ENCODE peak calls at places on chromosome 3, in seven cellular contexts. P is NCI-H1436, N is GM03348, G is endothelial cell, C is dermis blood vessel endothelial cell, O is left colon, Q is GM12892. A is an unnamed sample.

GRCh38 chr3:168341192-168341816 is 245.6 kb upstream of the GOLIM4 start:
- DNase-seq in P (no peak), N (peak; percentile 40), G (no peak), C (no peak), O (no peak), Q (no peak), A (no peak)

GRCh38 chr3:158788446-158788845 is 13.4 kb upstream of the MFSD1 start:
- DNase-seq in P (no peak), N (no peak), G (no peak), C (peak; percentile 19), O (no peak), Q (no peak), A (no peak)

GRCh38 chr3:113275876-113276580 is 64.7 kb downstream of the BOC start:
- DNase-seq in P (no peak), N (peak; percentile 73), G (no peak), C (no peak), O (no peak), Q (peak; percentile 53), A (peak; percentile 63)

GRCh38 chr3:159762238-159762637 is 226.4 kb upstream of the IL12A start:
- DNase-seq in P (no peak), N (peak; percentile 78), G (no peak), C (no peak), O (no peak), Q (no peak), A (no peak)

GRCh38 chr3:187021748-187022402 is 91.5 kb downstream of the ST6GAL1 start:
- DNase-seq in P (peak; percentile 16), N (no peak), G (no peak), C (no peak), O (no peak), Q (no peak), A (no peak)

GRCh38 chr3:64647825-64648224 is 40.0 kb downstream of the ADAMTS9 start:
- DNase-seq in P (no peak), N (no peak), G (no peak), C (no peak), O (no peak), Q (no peak), A (no peak)

GRCh38 chr3:108329087-108329486 is 32.7 kb downstream of the HHLA2 start:
- DNase-seq in P (no peak), N (no peak), G (no peak), C (no peak), O (no peak), Q (no peak), A (no peak)

GRCh38 chr3:64300790-64301423 is 75.6 kb upstream of the PRICKLE2 start:
- DNase-seq in P (no peak), N (peak; percentile 65), G (no peak), C (no peak), O (no peak), Q (no peak), A (no peak)

GRCh38 chr3:58116161-58116955 is 94.4 kb downstream of the DNASE1L3 start:
- DNase-seq in P (no peak), N (no peak), G (no peak), C (no peak), O (no peak), Q (peak; percentile 39), A (no peak)

GRCh38 chr3:18946524-18946923 is 201.8 kb upstream of the KCNH8 start:
- DNase-seq in P (no peak), N (no peak), G (no peak), C (no peak), O (no peak), Q (no peak), A (peak; percentile 2)

GRCh38 chr3:51637941-51638471 is 33.0 kb upstream of the TEX264 start:
- DNase-seq in P (no peak), N (peak; percentile 58), G (peak; percentile 61), C (peak; percentile 88), O (peak; percentile 33), Q (peak; percentile 23), A (peak; percentile 60)

GRCh38 chr3:142850395-142851023 is 38.4 kb downstream of the PCOLCE2 start:
- DNase-seq in P (no peak), N (peak; percentile 78), G (no peak), C (no peak), O (no peak), Q (no peak), A (no peak)

GRCh38 chr3:135392151-135392550 is 573.4 kb upstream of the PPP2R3A start:
- DNase-seq in P (no peak), N (no peak), G (no peak), C (no peak), O (no peak), Q (no peak), A (no peak)

GRCh38 chr3:101142160-101142559 is 148.9 kb upstream of the ABI3BP start:
- DNase-seq in P (no peak), N (no peak), G (no peak), C (no peak), O (no peak), Q (no peak), A (no peak)

GRCh38 chr3:177992993-177993969 is 543.0 kb upstream of the KCNMB2 start:
- DNase-seq in P (no peak), N (no peak), G (no peak), C (no peak), O (no peak), Q (no peak), A (no peak)

GRCh38 chr3:60025071-60026055 is 975.5 kb upstream of the CFAP20DC start:
- DNase-seq in P (no peak), N (peak; percentile 25), G (no peak), C (no peak), O (no peak), Q (no peak), A (no peak)

GRCh38 chr3:64932666-64933342 is 245.0 kb upstream of the ADAMTS9 start:
- DNase-seq in P (no peak), N (no peak), G (no peak), C (no peak), O (no peak), Q (no peak), A (no peak)

GRCh38 chr3:48186993-48187578 is 1.1 kb downstream of the CDC25A start:
- DNase-seq in P (no peak), N (no peak), G (no peak), C (peak; percentile 30), O (no peak), Q (no peak), A (no peak)

GRCh38 chr3:74302959-74303358 is 311.5 kb downstream of the CNTN3 start:
- DNase-seq in P (no peak), N (no peak), G (no peak), C (no peak), O (no peak), Q (no peak), A (no peak)

GRCh38 chr3:127908202-127908601 is 6.8 kb upstream of the KBTBD12 start:
- DNase-seq in P (no peak), N (no peak), G (no peak), C (no peak), O (no peak), Q (no peak), A (no peak)

GRCh38 chr3:50390523-50391177 is 31.3 kb upstream of the TMEM115 start:
- DNase-seq in P (no peak), N (no peak), G (no peak), C (peak; percentile 60), O (peak; percentile 38), Q (no peak), A (no peak)